ENCODE peak calls at places on chromosomes 13 and 19, in six cellular contexts. One of them, this sample, is unnamed.

GRCh38 chr19:35143231-35143715 is at the start of gene FXYD7:
- DNase-seq in HCT116: no peak
- DNase-seq in H1: peak; percentile 74
- DNase-seq in GM12878: no peak
- DNase-seq in SK-N-SH: peak; percentile 66
- DNase-seq in K562: no peak
- DNase-seq in this sample: no peak

GRCh38 chr19:50383307-50383851 is 768 bp upstream of the POLD1 start:
- DNase-seq in HCT116: no peak
- DNase-seq in H1: no peak
- DNase-seq in GM12878: no peak
- DNase-seq in SK-N-SH: no peak
- DNase-seq in K562: no peak
- DNase-seq in this sample: no peak

GRCh38 chr13:112506046-112506445 is 81.9 kb downstream of the TUBGCP3 start:
- DNase-seq in HCT116: no peak
- DNase-seq in H1: no peak
- DNase-seq in GM12878: no peak
- DNase-seq in SK-N-SH: no peak
- DNase-seq in K562: no peak
- DNase-seq in this sample: no peak

GRCh38 chr13:51738226-51738905 is 65.6 kb downstream of the DHRS12 start:
- DNase-seq in HCT116: no peak
- DNase-seq in H1: no peak
- DNase-seq in GM12878: no peak
- DNase-seq in SK-N-SH: no peak
- DNase-seq in K562: no peak
- DNase-seq in this sample: no peak

GRCh38 chr13:113599396-113599795 is 14.8 kb downstream of the TFDP1 start:
- DNase-seq in HCT116: no peak
- DNase-seq in H1: no peak
- DNase-seq in GM12878: no peak
- DNase-seq in SK-N-SH: no peak
- DNase-seq in K562: no peak
- DNase-seq in this sample: no peak

GRCh38 chr13:59425211-59425721 is 738.5 kb downstream of the DIAPH3 start:
- DNase-seq in HCT116: no peak
- DNase-seq in H1: no peak
- DNase-seq in GM12878: no peak
- DNase-seq in SK-N-SH: no peak
- DNase-seq in K562: no peak
- DNase-seq in this sample: no peak

GRCh38 chr13:26440111-26440510 is 117.4 kb upstream of the WASF3 start:
- DNase-seq in HCT116: no peak
- DNase-seq in H1: no peak
- DNase-seq in GM12878: no peak
- DNase-seq in SK-N-SH: no peak
- DNase-seq in K562: no peak
- DNase-seq in this sample: no peak

GRCh38 chr13:27201661-27202060 is 30.1 kb upstream of the USP12 start:
- DNase-seq in HCT116: no peak
- DNase-seq in H1: no peak
- DNase-seq in GM12878: no peak
- DNase-seq in SK-N-SH: no peak
- DNase-seq in K562: no peak
- DNase-seq in this sample: no peak

GRCh38 chr13:114108894-114109293 is 23.5 kb downstream of the RASA3 start:
- DNase-seq in HCT116: no peak
- DNase-seq in H1: no peak
- DNase-seq in GM12878: no peak
- DNase-seq in SK-N-SH: no peak
- DNase-seq in K562: no peak
- DNase-seq in this sample: no peak

GRCh38 chr19:8900421-8900820 is 68.2 kb downstream of the MBD3L1 start:
- DNase-seq in HCT116: no peak
- DNase-seq in H1: no peak
- DNase-seq in GM12878: no peak
- DNase-seq in SK-N-SH: no peak
- DNase-seq in K562: no peak
- DNase-seq in this sample: no peak

GRCh38 chr19:38224014-38224862 is at the start of gene DPF1:
- DNase-seq in HCT116: peak; percentile 54
- DNase-seq in H1: peak; percentile 94
- DNase-seq in GM12878: peak; percentile 17
- DNase-seq in SK-N-SH: peak; percentile 99
- DNase-seq in K562: peak; percentile 96
- DNase-seq in this sample: peak; percentile 96

GRCh38 chr19:29672319-29672932 is 7.2 kb downstream of the PLEKHF1 start:
- DNase-seq in HCT116: no peak
- DNase-seq in H1: no peak
- DNase-seq in GM12878: no peak
- DNase-seq in SK-N-SH: no peak
- DNase-seq in K562: peak; percentile 4
- DNase-seq in this sample: no peak

GRCh38 chr19:46927106-46927505 is 66.3 kb downstream of the ARHGAP35 start:
- DNase-seq in HCT116: no peak
- DNase-seq in H1: no peak
- DNase-seq in GM12878: no peak
- DNase-seq in SK-N-SH: no peak
- DNase-seq in K562: no peak
- DNase-seq in this sample: no peak
- TF ChIP-seq JUND in HCT116: no peak
- TF ChIP-seq JUND in H1: no peak
- TF ChIP-seq JUND in GM12878: no peak
- TF ChIP-seq JUND in SK-N-SH: no peak
- TF ChIP-seq JUND in K562: no peak
- TF ChIP-seq JUND in this sample: no peak

GRCh38 chr13:78876915-78877549 is 218.1 kb upstream of the OBI1 start:
- DNase-seq in HCT116: no peak
- DNase-seq in H1: no peak
- DNase-seq in GM12878: no peak
- DNase-seq in SK-N-SH: no peak
- DNase-seq in K562: no peak
- DNase-seq in this sample: no peak
- TF ChIP-seq JUND in HCT116: no peak
- TF ChIP-seq JUND in H1: no peak
- TF ChIP-seq JUND in GM12878: no peak
- TF ChIP-seq JUND in SK-N-SH: no peak
- TF ChIP-seq JUND in K562: no peak
- TF ChIP-seq JUND in this sample: no peak

GRCh38 chr13:111282997-111283396 is 37.4 kb upstream of the TEX29 start:
- DNase-seq in HCT116: no peak
- DNase-seq in H1: no peak
- DNase-seq in GM12878: no peak
- DNase-seq in SK-N-SH: no peak
- DNase-seq in K562: no peak
- DNase-seq in this sample: no peak
- TF ChIP-seq JUND in HCT116: no peak
- TF ChIP-seq JUND in H1: no peak
- TF ChIP-seq JUND in GM12878: no peak
- TF ChIP-seq JUND in SK-N-SH: no peak
- TF ChIP-seq JUND in K562: no peak
- TF ChIP-seq JUND in this sample: no peak

DNA sequence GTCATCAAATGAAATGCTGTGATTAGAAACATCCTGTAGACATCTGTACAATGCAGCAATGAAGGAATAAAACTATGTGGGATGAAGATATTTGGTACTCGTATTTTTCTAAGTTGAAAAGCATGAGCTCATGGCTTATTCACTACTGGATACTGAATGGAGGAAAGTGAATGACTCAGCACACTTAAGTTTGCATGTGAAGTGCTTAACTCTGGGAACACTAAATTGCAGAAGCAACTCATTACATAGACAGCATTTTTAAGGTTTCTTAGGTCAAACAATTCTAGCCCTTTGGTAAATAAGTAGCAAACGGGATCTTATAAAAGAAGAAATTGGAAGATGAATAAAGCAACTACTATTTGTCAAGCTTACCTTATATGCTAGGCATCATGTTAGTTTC is 428.9 kb upstream of the MIR17HG start:
- DNase-seq in HCT116: no peak
- DNase-seq in H1: no peak
- DNase-seq in GM12878: no peak
- DNase-seq in SK-N-SH: no peak
- DNase-seq in K562: no peak
- DNase-seq in this sample: no peak
- TF ChIP-seq JUND in HCT116: no peak
- TF ChIP-seq JUND in H1: no peak
- TF ChIP-seq JUND in GM12878: no peak
- TF ChIP-seq JUND in SK-N-SH: no peak
- TF ChIP-seq JUND in K562: no peak
- TF ChIP-seq JUND in this sample: no peak

GRCh38 chr19:45955905-45956608 is 17.6 kb downstream of the NOVA2 start:
- DNase-seq in HCT116: peak; percentile 35
- DNase-seq in H1: no peak
- DNase-seq in GM12878: no peak
- DNase-seq in SK-N-SH: peak; percentile 56
- DNase-seq in K562: no peak
- DNase-seq in this sample: no peak

GRCh38 chr19:45959517-45960025 is 14.1 kb downstream of the NOVA2 start:
- DNase-seq in HCT116: no peak
- DNase-seq in H1: no peak
- DNase-seq in GM12878: no peak
- DNase-seq in SK-N-SH: no peak
- DNase-seq in K562: no peak
- DNase-seq in this sample: no peak

GRCh38 chr19:45960595-45961235 is 12.9 kb downstream of the NOVA2 start:
- DNase-seq in HCT116: no peak
- DNase-seq in H1: peak; percentile 83
- DNase-seq in GM12878: no peak
- DNase-seq in SK-N-SH: peak; percentile 46
- DNase-seq in K562: peak; percentile 39
- DNase-seq in this sample: no peak

GRCh38 chr19:45958320-45958719 is 15.3 kb downstream of the NOVA2 start:
- DNase-seq in HCT116: no peak
- DNase-seq in H1: no peak
- DNase-seq in GM12878: no peak
- DNase-seq in SK-N-SH: no peak
- DNase-seq in K562: no peak
- DNase-seq in this sample: no peak

GRCh38 chr19:45958763-45959516 is 14.7 kb downstream of the NOVA2 start:
- DNase-seq in HCT116: no peak
- DNase-seq in H1: no peak
- DNase-seq in GM12878: no peak
- DNase-seq in SK-N-SH: no peak
- DNase-seq in K562: no peak
- DNase-seq in this sample: no peak
- TF ChIP-seq JUND in HCT116: no peak
- TF ChIP-seq JUND in H1: no peak
- TF ChIP-seq JUND in GM12878: no peak
- TF ChIP-seq JUND in SK-N-SH: no peak
- TF ChIP-seq JUND in K562: no peak
- TF ChIP-seq JUND in this sample: no peak

GRCh38 chr13:49057176-49057575 is 81.5 kb downstream of the FNDC3A start:
- DNase-seq in HCT116: no peak
- DNase-seq in H1: no peak
- DNase-seq in GM12878: no peak
- DNase-seq in SK-N-SH: no peak
- DNase-seq in K562: no peak
- DNase-seq in this sample: no peak
- TF ChIP-seq JUND in HCT116: no peak
- TF ChIP-seq JUND in H1: no peak
- TF ChIP-seq JUND in GM12878: no peak
- TF ChIP-seq JUND in SK-N-SH: no peak
- TF ChIP-seq JUND in K562: no peak
- TF ChIP-seq JUND in this sample: no peak